ENCODE peak calls at places on chromosomes 7 and 10, in seven cellular contexts. U is psoas muscle; D is A549; N is lung; V is CD8-positive, alpha-beta memory T cell; R is H9; S is cardiac muscle cell. K is an unnamed sample.
A peak's percentile ranks its signal among the peaks of the same experiment; 100 is the strongest.

GRCh38 chr7:123624527-123625183 is 23.0 kb downstream of the ASB15 start:
- DNase-seq in U (no peak), D (peak; percentile 48), N (no peak), V (peak; percentile 37), R (peak; percentile 79), S (no peak), K (no peak)

GRCh38 chr7:148290451-148291005 is 300.0 kb upstream of the C7orf33 start:
- DNase-seq in U (no peak), D (no peak), N (no peak), V (no peak), R (peak; percentile 37), S (no peak), K (no peak)

GRCh38 chr7:111587715-111588433 is 25.6 kb upstream of the IMMP2L start:
- DNase-seq in U (no peak), D (no peak), N (no peak), V (no peak), R (no peak), S (no peak), K (no peak)

GRCh38 chr10:99906470-99906869 is 103.3 kb downstream of the DNMBP start:
- DNase-seq in U (peak; percentile 66), D (peak; percentile 79), N (no peak), V (no peak), R (no peak), S (no peak), K (no peak)

GRCh38 chr7:34191041-34191440 is 285.7 kb downstream of the BMPER start:
- DNase-seq in U (no peak), D (no peak), N (no peak), V (no peak), R (no peak), S (no peak), K (peak; percentile 63)

GRCh38 chr10:105112862-105113261 is 471.8 kb downstream of the SORCS3 start:
- DNase-seq in U (no peak), D (no peak), N (no peak), V (no peak), R (no peak), S (no peak), K (no peak)

GRCh38 chr7:102431617-102432298 is 1.6 kb upstream of the ORAI2 start:
- DNase-seq in U (no peak), D (no peak), N (no peak), V (peak; percentile 77), R (peak; percentile 41), S (peak; percentile 19), K (peak; percentile 58)

GRCh38 chr10:17431871-17432311 is 22.5 kb downstream of the ST8SIA6 start:
- DNase-seq in U (no peak), D (no peak), N (no peak), V (no peak), R (no peak), S (no peak), K (no peak)

GRCh38 chr10:59018977-59019376 is 157.5 kb upstream of the PHYHIPL start:
- DNase-seq in U (no peak), D (no peak), N (no peak), V (no peak), R (no peak), S (no peak), K (no peak)

GRCh38 chr10:82653244-82653933 is 778.4 kb downstream of the NRG3 start:
- DNase-seq in U (no peak), D (no peak), N (no peak), V (no peak), R (no peak), S (no peak), K (no peak)

GRCh38 chr10:58435297-58435696 is 50.1 kb downstream of the TFAM start:
- DNase-seq in U (peak; percentile 43), D (peak; percentile 48), N (peak; percentile 36), V (no peak), R (peak; percentile 37), S (peak; percentile 21), K (no peak)

GRCh38 chr10:117894339-117894738 is 152.4 kb downstream of the RAB11FIP2 start:
- DNase-seq in U (no peak), D (no peak), N (no peak), V (no peak), R (no peak), S (no peak), K (no peak)

GRCh38 chr10:102648889-102649752 is 4.8 kb downstream of the TRIM8 start:
- DNase-seq in U (peak; percentile 32), D (no peak), N (no peak), V (no peak), R (no peak), S (no peak), K (peak; percentile 48)

GRCh38 chr7:11436773-11437524 is 395.0 kb downstream of the THSD7A start:
- DNase-seq in U (no peak), D (no peak), N (no peak), V (no peak), R (peak; percentile 31), S (no peak), K (no peak)

GRCh38 chr10:122931088-122931958 is 20.9 kb downstream of the FAM24A start:
- DNase-seq in U (no peak), D (no peak), N (no peak), V (no peak), R (no peak), S (no peak), K (no peak)

GRCh38 chr7:132740176-132740575 is 163.9 kb upstream of the PLXNA4 start:
- DNase-seq in U (no peak), D (no peak), N (no peak), V (no peak), R (no peak), S (no peak), K (no peak)

GRCh38 chr10:79101560-79101971 is 32.8 kb downstream of the ZMIZ1 start:
- DNase-seq in U (no peak), D (no peak), N (no peak), V (no peak), R (no peak), S (no peak), K (no peak)

GRCh38 chr7:133602291-133602690 is 349.4 kb downstream of the EXOC4 start:
- DNase-seq in U (no peak), D (no peak), N (no peak), V (no peak), R (no peak), S (no peak), K (no peak)

GRCh38 chr7:151383638-151384351 is 26.0 kb downstream of the WDR86 start:
- DNase-seq in U (no peak), D (no peak), N (no peak), V (no peak), R (peak; percentile 23), S (no peak), K (no peak)

GRCh38 chr10:110650265-110650668 is 6.1 kb downstream of the RBM20 start:
- DNase-seq in U (no peak), D (no peak), N (no peak), V (no peak), R (no peak), S (no peak), K (no peak)

GRCh38 chr10:4174197-4174596 is 389.2 kb upstream of the KLF6 start:
- DNase-seq in U (no peak), D (no peak), N (no peak), V (no peak), R (peak; percentile 68), S (peak; percentile 14), K (no peak)
- H3K9me3 ChIP-seq in U (peaks cover 4% of the 10 kb centered on the region), D (peaks cover 2% of the 10 kb centered on the region), N (peaks cover 3% of the 10 kb centered on the region), V (no peaks in the 10 kb centered on the region), R (no peaks in the 10 kb centered on the region), S (no peaks in the 10 kb centered on the region), K (no peaks in the 10 kb centered on the region)

GRCh38 chr7:27137603-27138410 is 5.7 kb downstream of the HOXA5 start:
- DNase-seq in U (no peak), D (no peak), N (no peak), V (no peak), R (no peak), S (no peak), K (no peak)
- H3K4me1 ChIP-seq in U (peaks cover 41% of the 10 kb centered on the region), D (peaks cover 52% of the 10 kb centered on the region), N (no peaks in the 10 kb centered on the region), V (no peaks in the 10 kb centered on the region), R (no peaks in the 10 kb centered on the region), S (peaks cover 4% of the 10 kb centered on the region), K (no peaks in the 10 kb centered on the region)

GRCh38 chr7:127674361-127674760 is 22.4 kb downstream of the SND1 start:
- DNase-seq in U (no peak), D (no peak), N (no peak), V (no peak), R (no peak), S (no peak), K (no peak)
- H3K9me3 ChIP-seq in U (no peaks in the 10 kb centered on the region), D (no peaks in the 10 kb centered on the region), N (no peaks in the 10 kb centered on the region), V (peaks cover 6% of the 10 kb centered on the region), R (no peaks in the 10 kb centered on the region), S (no peaks in the 10 kb centered on the region), K (no peaks in the 10 kb centered on the region)

DNA sequence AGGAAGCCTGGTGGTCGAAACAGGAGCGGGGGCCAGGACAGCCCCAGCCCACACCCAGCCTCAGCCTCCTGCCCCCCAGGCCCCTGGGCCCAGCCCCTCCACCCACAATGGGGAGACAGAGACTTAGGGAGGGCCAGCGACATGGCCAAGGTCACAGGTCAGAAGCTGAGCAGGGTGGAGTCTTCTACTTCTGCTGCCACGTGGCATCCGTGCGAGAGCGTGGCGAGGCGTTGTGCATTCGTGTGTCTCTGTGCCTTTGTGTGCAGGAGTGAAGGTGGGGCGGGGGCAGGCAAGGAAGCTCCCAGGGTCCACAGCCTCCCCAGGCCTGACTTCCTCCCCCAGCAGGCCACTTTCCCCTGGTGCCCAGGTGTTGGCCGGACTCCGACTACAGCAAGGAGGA is 14.1 kb upstream of the GRIFIN start:
- DNase-seq in U (no peak), D (no peak), N (no peak), V (no peak), R (no peak), S (no peak), K (no peak)
- H3K4me1 ChIP-seq in U (peaks cover 14% of the 10 kb centered on the region), D (no peaks in the 10 kb centered on the region), N (no peaks in the 10 kb centered on the region), V (no peaks in the 10 kb centered on the region), R (no peaks in the 10 kb centered on the region), S (peaks cover 3% of the 10 kb centered on the region), K (no peaks in the 10 kb centered on the region)

GRCh38 chr10:49694466-49694865 is 15.0 kb downstream of the C10orf53 start:
- DNase-seq in U (no peak), D (no peak), N (no peak), V (no peak), R (no peak), S (no peak), K (no peak)

GRCh38 chr10:49689882-49690510 is 10.5 kb downstream of the C10orf53 start:
- DNase-seq in U (no peak), D (no peak), N (no peak), V (no peak), R (peak; percentile 81), S (no peak), K (no peak)

GRCh38 chr10:49691588-49691987 is 12.1 kb downstream of the C10orf53 start:
- DNase-seq in U (no peak), D (no peak), N (no peak), V (no peak), R (no peak), S (no peak), K (no peak)

GRCh38 chr10:49688920-49689319 is 9.5 kb downstream of the C10orf53 start:
- DNase-seq in U (no peak), D (no peak), N (no peak), V (no peak), R (no peak), S (no peak), K (no peak)

GRCh38 chr10:49690673-49691356 is 11.4 kb downstream of the C10orf53 start:
- DNase-seq in U (no peak), D (no peak), N (no peak), V (no peak), R (no peak), S (no peak), K (no peak)
- H3K9me3 ChIP-seq in U (no peaks in the 10 kb centered on the region), D (no peaks in the 10 kb centered on the region), N (no peaks in the 10 kb centered on the region), V (no peaks in the 10 kb centered on the region), R (peaks cover 13% of the 10 kb centered on the region), S (no peaks in the 10 kb centered on the region), K (no peaks in the 10 kb centered on the region)

GRCh38 chr7:15924910-15925309 is 238.4 kb upstream of the MEOX2 start:
- DNase-seq in U (no peak), D (no peak), N (no peak), V (no peak), R (no peak), S (no peak), K (no peak)
- H3K4me1 ChIP-seq in U (no peaks in the 10 kb centered on the region), D (no peaks in the 10 kb centered on the region), N (no peaks in the 10 kb centered on the region), V (no peaks in the 10 kb centered on the region), R (no peaks in the 10 kb centered on the region), S (no peaks in the 10 kb centered on the region), K (no peaks in the 10 kb centered on the region)

K was measured in prostate gland.